ENCODE peak calls at places on chromosome X, in nine cellular contexts. O is fibroblast of lung, N is AG04449, T is endothelial cell, B is ascending aorta, Z is upper lobe of right lung, D is choroid plexus epithelial cell, V is GM10248, P is AG09309. X is an unnamed sample.

GRCh38 chrX:37922926-37923325 is 75.6 kb upstream of the DYNLT3 start:
- DNase-seq in O (no peak), N (no peak), T (no peak), B (no peak), Z (no peak), D (peak), V (no peak), P (no peak), X (no peak)

GRCh38 chrX:137926090-137926489 is 360.2 kb downstream of the ZIC3 start:
- DNase-seq in O (no peak), N (no peak), T (peak), B (no peak), Z (no peak), D (peak), V (no peak), P (no peak), X (no peak)

GRCh38 chrX:69163936-69164741 is 1.1 kb downstream of the PJA1 start:
- DNase-seq in O (no peak), N (no peak), T (no peak), B (peak), Z (peak), D (peak), V (peak), P (no peak), X (no peak)

GRCh38 chrX:18701621-18702361 is 5.7 kb upstream of the PPEF1 start:
- DNase-seq in O (peak), N (no peak), T (no peak), B (no peak), Z (peak), D (peak), V (no peak), P (no peak), X (no peak)

GRCh38 chrX:68571292-68572256 is 72.7 kb downstream of the YIPF6 start:
- DNase-seq in O (peak), N (peak), T (no peak), B (no peak), Z (no peak), D (peak), V (no peak), P (peak), X (no peak)

GRCh38 chrX:132561974-132562373 is 73.1 kb upstream of the MBNL3 start:
- DNase-seq in O (no peak), N (no peak), T (no peak), B (no peak), Z (no peak), D (no peak), V (no peak), P (no peak), X (no peak)

GRCh38 chrX:2696698-2697215 is 5.7 kb downstream of the CD99 start:
- DNase-seq in O (peak), N (no peak), T (no peak), B (no peak), Z (no peak), D (peak), V (peak), P (no peak), X (no peak)

GRCh38 chrX:64204252-64204651 is 1.3 kb downstream of the AMER1 start:
- DNase-seq in O (peak), N (no peak), T (no peak), B (peak), Z (peak), D (no peak), V (no peak), P (no peak), X (no peak)

GRCh38 chrX:109485470-109486340 is 3.8 kb upstream of the GUCY2F start:
- DNase-seq in O (peak), N (no peak), T (peak), B (peak), Z (peak), D (peak), V (peak), P (peak), X (peak)

GRCh38 chrX:19448077-19448476 is 67.2 kb downstream of the MAP3K15 start:
- DNase-seq in O (no peak), N (no peak), T (no peak), B (no peak), Z (no peak), D (no peak), V (no peak), P (no peak), X (no peak)

GRCh38 chrX:39504850-39505259 is 592.9 kb downstream of the BCOR start:
- DNase-seq in O (peak), N (no peak), T (no peak), B (no peak), Z (no peak), D (peak), V (no peak), P (no peak), X (no peak)

GRCh38 chrX:17375631-17376380 is 806 bp downstream of the NHS start:
- DNase-seq in O (peak), N (no peak), T (peak), B (no peak), Z (peak), D (peak), V (no peak), P (no peak), X (no peak)

GRCh38 chrX:69136546-69137331 is 28.5 kb downstream of the PJA1 start:
- DNase-seq in O (peak), N (no peak), T (peak), B (no peak), Z (no peak), D (peak), V (no peak), P (no peak), X (no peak)

GRCh38 chrX:68121835-68122234 is 311.5 kb downstream of the OPHN1 start:
- DNase-seq in O (no peak), N (no peak), T (no peak), B (no peak), Z (no peak), D (no peak), V (no peak), P (no peak), X (no peak)

GRCh38 chrX:11474021-11474420 is 180.8 kb downstream of the AMELX start:
- DNase-seq in O (no peak), N (no peak), T (no peak), B (no peak), Z (no peak), D (no peak), V (no peak), P (no peak), X (no peak)
- TF ChIP-seq CTCF in O (no peak), N (no peak), T (no peak), B (no peak), Z (no peak), D (no peak), V (no peak), P (no peak), X (no peak)

GRCh38 chrX:47497274-47497673 is 14.3 kb upstream of the ZNF41 start:
- DNase-seq in O (peak), N (no peak), T (no peak), B (no peak), Z (no peak), D (peak), V (no peak), P (no peak), X (no peak)
- TF ChIP-seq CTCF in O (peak), N (peak), T (no peak), B (peak), Z (peak), D (peak), V (no peak), P (peak), X (no peak)

DNA sequence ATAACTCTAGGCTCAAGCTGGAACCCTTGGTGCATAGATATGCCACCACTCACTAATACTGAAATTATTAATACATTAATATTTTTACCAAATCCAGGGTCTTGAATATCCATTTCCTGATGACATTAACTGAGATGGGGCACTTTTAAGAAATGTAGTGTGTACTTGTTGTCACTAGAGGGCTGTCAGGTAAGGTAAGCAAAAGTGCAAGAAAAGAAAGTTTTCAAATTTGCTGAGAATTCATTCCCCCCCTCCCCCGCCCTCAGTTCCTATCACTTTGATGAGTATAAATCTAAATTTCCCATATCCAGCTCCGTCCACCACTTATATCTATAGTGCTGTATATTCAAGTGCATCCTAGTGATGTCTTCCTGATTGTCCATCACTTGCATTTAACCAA is 20.5 kb upstream of the WDR44 start:
- DNase-seq in O (no peak), N (no peak), T (no peak), B (no peak), Z (no peak), D (peak), V (peak), P (no peak), X (no peak)
- TF ChIP-seq CTCF in O (no peak), N (no peak), T (no peak), B (peak), Z (peak), D (peak), V (peak), P (peak), X (no peak)

DNA sequence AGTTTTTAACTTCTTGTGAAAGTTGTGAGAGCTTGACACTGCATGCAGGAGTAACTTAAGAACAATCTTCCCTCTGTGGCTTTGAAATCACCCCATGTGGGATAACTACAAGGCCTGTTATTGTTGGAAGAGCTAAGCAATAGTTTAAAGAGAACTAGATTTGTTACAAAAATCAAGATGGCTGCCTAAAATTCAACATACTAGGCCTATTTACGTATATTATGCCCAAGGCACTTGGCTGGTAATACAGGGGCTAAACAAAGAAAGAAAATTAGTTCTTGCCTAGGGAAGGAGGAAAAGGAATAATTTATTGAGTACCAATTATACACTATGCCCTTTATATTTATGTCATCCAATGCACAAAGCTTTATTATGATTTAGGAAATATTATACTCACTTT is 36.1 kb downstream of the DMD start:
- DNase-seq in O (no peak), N (no peak), T (no peak), B (no peak), Z (no peak), D (no peak), V (no peak), P (no peak), X (no peak)
- TF ChIP-seq CTCF in O (no peak), N (no peak), T (no peak), B (no peak), Z (no peak), D (no peak), V (no peak), P (no peak), X (no peak)

GRCh38 chrX:72604705-72605104 is 32.1 kb upstream of the HDAC8 start:
- DNase-seq in O (no peak), N (no peak), T (no peak), B (no peak), Z (no peak), D (no peak), V (no peak), P (no peak), X (no peak)

GRCh38 chrX:72604112-72604511 is 31.5 kb upstream of the HDAC8 start:
- DNase-seq in O (no peak), N (no peak), T (no peak), B (no peak), Z (no peak), D (no peak), V (no peak), P (no peak), X (no peak)

DNA sequence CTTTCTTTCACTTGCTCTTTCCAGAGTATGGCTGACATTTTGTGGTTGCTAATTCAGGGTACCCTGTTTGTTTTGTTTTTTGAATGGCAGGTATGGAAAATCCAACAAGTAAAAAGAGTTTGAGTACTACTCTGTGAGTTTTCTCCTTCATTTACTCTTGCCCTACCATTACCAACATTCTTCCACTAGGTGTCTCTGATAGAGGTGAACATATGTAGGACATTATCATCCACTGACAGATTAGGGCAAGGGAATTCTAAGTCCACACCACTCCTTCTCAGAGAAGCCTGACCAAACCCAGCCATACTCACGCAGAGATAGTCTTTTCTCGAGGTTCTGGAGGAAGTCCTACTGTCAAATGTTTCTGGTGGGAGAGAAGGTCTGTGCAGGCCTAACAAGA is 36.7 kb upstream of the HDAC8 start:
- DNase-seq in O (peak), N (no peak), T (no peak), B (no peak), Z (no peak), D (peak), V (no peak), P (no peak), X (no peak)
- TF ChIP-seq CTCF in O (no peak), N (peak), T (no peak), B (no peak), Z (no peak), D (peak), V (no peak), P (peak), X (no peak)

GRCh38 chrX:47690175-47690574 is 31.2 kb upstream of the UXT start:
- DNase-seq in O (no peak), N (no peak), T (no peak), B (no peak), Z (no peak), D (no peak), V (no peak), P (no peak), X (no peak)
- TF ChIP-seq CTCF in O (no peak), N (no peak), T (no peak), B (no peak), Z (no peak), D (no peak), V (no peak), P (no peak), X (no peak)

DNA sequence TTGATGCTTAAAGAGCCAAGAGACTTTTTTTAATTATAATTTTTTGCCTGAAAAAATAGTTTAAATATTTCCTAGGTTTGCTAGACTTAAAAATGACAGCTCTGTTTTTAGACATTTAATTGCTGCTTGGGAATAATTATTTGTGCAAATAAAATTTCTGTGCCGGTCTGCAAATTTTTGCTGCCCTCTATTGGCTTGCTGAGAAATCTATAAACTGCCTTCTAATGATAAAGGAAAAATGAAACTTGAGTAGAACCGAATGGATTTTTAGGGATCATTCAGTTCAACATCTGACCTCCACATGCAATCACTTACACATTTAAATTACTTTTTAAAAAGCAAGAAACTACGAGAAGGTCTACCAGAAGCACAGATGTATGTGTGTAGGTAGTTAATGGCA is 434.0 kb downstream of the FAM133A start:
- DNase-seq in O (no peak), N (no peak), T (no peak), B (no peak), Z (no peak), D (no peak), V (no peak), P (no peak), X (no peak)
- TF ChIP-seq CTCF in O (no peak), N (no peak), T (no peak), B (no peak), Z (no peak), D (no peak), V (no peak), P (peak), X (no peak)